ENCODE peak calls at places on chromosomes 11 and 22, in six cellular contexts. C is GM12878, G is A549, U is endothelial cell of umbilical vein, O is K562, D is HepG2. B is an unnamed sample.

GRCh38 chr22:23862103-23862502 is 4.4 kb downstream of the SLC2A11 start:
- DNase-seq in C (no peak), G (peak), U (peak), O (no peak), D (no peak), B (peak)

GRCh38 chr11:64081663-64082442 is 46.1 kb downstream of the FLRT1 start:
- DNase-seq in C (no peak), G (no peak), U (no peak), O (no peak), D (no peak), B (no peak)

GRCh38 chr11:118910309-118911112 is 15.2 kb downstream of the BCL9L start:
- DNase-seq in C (no peak), G (peak), U (peak), O (peak), D (peak), B (no peak)

GRCh38 chr11:107849791-107850190 is 8.8 kb downstream of the SLC35F2 start:
- DNase-seq in C (no peak), G (no peak), U (no peak), O (no peak), D (no peak), B (peak)

GRCh38 chr11:123253223-123253622 is 58.2 kb upstream of the CLMP start:
- DNase-seq in C (no peak), G (no peak), U (no peak), O (no peak), D (no peak), B (no peak)

GRCh38 chr11:20617346-20617745 is 17.9 kb downstream of the SLC6A5 start:
- DNase-seq in C (no peak), G (no peak), U (no peak), O (no peak), D (no peak), B (no peak)

GRCh38 chr11:72430743-72431570 is 3.4 kb downstream of the CLPB start:
- DNase-seq in C (no peak), G (peak), U (peak), O (peak), D (peak), B (peak)

GRCh38 chr11:92501346-92501745 is 276.7 kb downstream of the FAT3 start:
- DNase-seq in C (no peak), G (no peak), U (no peak), O (no peak), D (no peak), B (no peak)

GRCh38 chr11:95512177-95512576 is 277.4 kb downstream of the FAM76B start:
- DNase-seq in C (no peak), G (peak), U (no peak), O (no peak), D (no peak), B (no peak)

GRCh38 chr11:124902616-124903015 is 5.0 kb upstream of the ROBO4 start:
- DNase-seq in C (no peak), G (no peak), U (no peak), O (no peak), D (no peak), B (no peak)

GRCh38 chr11:135006800-135007199 is 594.8 kb upstream of the B3GAT1 start:
- DNase-seq in C (no peak), G (no peak), U (no peak), O (no peak), D (no peak), B (no peak)

DNA sequence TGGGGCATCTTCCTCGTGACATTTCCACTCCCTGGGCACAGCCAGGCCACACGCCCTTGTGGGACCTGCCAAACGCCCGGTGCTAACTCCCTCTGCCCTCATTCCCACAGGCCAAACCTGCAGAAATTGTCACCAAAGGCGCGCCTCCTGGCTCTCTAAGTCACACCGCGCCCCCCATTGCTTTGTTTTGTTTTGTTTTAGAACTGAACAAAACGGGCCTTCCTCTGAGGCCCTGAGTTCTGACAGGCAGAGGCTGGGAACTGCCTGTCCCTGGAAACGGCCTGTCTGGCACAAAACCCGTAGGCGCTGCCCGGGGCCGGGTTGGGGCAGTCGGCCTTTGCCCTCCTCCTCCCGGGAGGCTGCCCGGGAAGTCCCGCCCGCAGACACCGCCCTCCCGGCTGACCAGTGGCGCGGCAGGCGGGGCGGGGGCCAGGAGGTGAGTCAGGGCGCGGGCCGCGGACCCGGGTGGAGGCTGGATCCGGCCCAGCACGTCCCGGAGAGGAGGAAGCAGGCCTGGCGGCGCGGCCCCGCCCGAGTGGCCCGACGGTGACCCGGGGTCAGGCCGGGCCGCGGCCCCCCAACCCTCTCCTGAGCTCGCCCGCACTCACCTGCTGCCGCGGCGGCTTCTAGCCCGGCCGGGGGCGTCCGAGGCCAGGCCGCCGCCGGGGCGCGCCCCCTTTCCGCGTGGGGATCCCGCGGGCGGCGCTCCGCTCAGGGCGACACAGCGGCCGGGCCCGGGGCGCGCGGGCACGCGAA is 465 bp downstream of the SUN2 start:
- DNase-seq in C (no peak), G (peak), U (peak), O (peak), D (peak), B (peak)
- TF ChIP-seq POLR2A in C (no peak), G (peak), U (peak), O (no peak), D (peak), B (no peak)

DNA sequence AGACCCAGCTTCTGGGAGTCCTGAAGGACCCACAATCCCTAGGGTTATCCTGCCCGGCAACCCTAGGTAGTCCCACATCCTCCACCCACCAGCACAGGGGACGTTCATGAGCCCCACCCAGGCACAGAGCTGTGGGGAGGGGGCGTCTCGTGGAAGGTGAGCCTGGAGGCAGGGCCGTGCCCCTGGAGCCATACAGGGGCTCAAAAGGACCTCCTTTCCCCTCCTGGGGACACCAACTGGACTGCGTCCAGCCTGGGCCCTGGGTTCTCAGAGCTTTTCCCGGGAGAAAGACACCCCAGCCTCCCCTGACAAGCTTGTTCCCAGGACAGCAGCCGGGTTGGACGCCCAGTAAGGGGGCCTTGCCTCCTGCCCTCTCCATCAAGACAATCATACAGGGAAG is 78.4 kb downstream of the BRD1 start:
- DNase-seq in C (no peak), G (no peak), U (no peak), O (no peak), D (no peak), B (no peak)
- TF ChIP-seq MYC in C (no peak), G (no peak), U (no peak), O (no peak), D (no peak), B (no peak)

DNA sequence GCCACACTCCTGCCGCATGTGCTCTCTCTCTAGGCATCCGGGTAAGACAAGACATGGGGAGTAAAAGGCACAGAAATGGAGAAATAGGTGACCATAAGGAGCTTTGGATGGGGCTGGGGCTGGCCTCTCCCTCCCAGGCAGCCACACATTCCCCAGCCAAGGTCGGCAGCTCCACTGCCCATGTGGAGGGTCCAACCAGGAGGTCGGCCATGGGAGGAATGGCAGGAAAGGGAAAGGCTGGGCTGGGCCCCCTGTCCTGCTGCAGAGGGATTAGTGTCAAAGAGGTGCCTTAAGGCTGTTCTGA is 460 bp upstream of the MUC5AC start:
- DNase-seq in C (no peak), G (no peak), U (no peak), O (no peak), D (no peak), B (no peak)
- TF ChIP-seq POLR2A in C (no peak), G (no peak), U (no peak), O (no peak), D (no peak), B (no peak)

DNA sequence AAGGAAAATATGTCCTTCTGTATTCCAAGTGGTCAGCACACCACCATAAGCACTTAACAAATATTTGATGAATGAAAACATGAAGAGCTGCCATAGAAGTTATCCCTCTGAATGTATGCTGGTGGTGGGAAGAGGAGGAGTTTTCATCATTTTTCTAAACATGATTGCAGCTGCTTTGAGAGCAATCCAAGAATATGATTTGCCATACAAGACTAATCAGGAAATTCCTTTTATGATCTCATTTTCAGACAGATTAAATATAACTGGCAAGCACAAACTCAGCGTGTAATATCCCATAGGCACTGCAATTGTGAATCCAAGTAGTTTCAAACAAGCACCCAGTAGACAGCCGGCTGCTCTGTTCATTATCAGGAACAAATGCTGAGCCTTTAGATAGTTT is 505.7 kb upstream of the LUZP2 start:
- DNase-seq in C (no peak), G (no peak), U (peak), O (no peak), D (no peak), B (no peak)
- TF ChIP-seq MYC in C (no peak), G (no peak), U (no peak), O (no peak), D (no peak), B (no peak)

DNA sequence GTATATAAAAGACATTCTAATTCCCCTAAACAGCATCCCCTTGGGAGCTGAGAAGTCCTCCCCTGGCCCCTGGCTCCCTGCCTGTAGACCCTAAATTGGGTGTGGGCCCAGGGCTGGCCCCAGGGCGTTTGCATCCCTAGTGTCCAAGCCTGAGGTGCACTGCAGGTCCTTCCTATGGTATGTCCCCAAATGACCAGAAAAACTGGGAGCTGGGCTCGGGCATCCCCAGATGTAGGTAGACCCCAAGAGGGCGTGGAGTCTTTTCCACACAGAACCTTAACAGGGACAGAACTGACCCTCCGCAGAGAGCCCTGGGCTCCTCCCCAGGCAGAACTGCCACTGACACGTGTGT is 782 bp upstream of the OSBPL5 start:
- DNase-seq in C (no peak), G (no peak), U (no peak), O (no peak), D (no peak), B (no peak)
- TF ChIP-seq POLR2A in C (no peak), G (no peak), U (no peak), O (no peak), D (no peak), B (no peak)

GRCh38 chr11:126607374-126607773 is 251.9 kb downstream of the ST3GAL4 start:
- DNase-seq in C (no peak), G (peak), U (peak), O (peak), D (peak), B (peak)
- TF ChIP-seq MYC in C (no peak), G (no peak), U (no peak), O (no peak), D (no peak), B (no peak)

DNA sequence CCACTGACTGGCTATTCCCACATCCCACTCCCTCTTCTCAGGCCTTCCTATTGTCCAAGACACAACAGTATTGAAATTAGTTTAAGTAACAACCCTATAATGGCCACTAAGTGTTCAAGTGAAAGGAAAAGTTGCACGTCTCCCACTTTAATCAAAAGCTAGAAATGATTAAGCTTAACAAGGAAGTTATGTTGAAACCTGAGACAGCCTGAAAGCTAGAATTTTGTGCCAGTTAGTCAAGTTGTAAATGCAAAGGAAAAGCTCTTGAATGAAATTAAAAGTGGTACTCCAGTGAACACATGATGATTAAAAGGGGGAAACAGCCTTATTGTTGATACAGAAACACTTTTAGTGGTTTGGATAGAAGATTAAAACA is 332.7 kb downstream of the CASP12 start:
- DNase-seq in C (no peak), G (no peak), U (no peak), O (no peak), D (no peak), B (no peak)
- TF ChIP-seq POLR2A in C (no peak), G (no peak), U (no peak), O (no peak), D (no peak), B (no peak)

GRCh38 chr11:11977206-11977938 is 31.1 kb downstream of the DKK3 start:
- DNase-seq in C (no peak), G (peak), U (peak), O (no peak), D (no peak), B (no peak)
- TF ChIP-seq MYC in C (no peak), G (no peak), U (no peak), O (no peak), D (no peak), B (no peak)

GRCh38 chr11:65491614-65492386 is 7.0 kb upstream of the MALAT1 start:
- DNase-seq in C (no peak), G (peak), U (peak), O (peak), D (no peak), B (peak)
- TF ChIP-seq POLR2A in C (peak), G (peak), U (peak), O (no peak), D (no peak), B (no peak)

DNA sequence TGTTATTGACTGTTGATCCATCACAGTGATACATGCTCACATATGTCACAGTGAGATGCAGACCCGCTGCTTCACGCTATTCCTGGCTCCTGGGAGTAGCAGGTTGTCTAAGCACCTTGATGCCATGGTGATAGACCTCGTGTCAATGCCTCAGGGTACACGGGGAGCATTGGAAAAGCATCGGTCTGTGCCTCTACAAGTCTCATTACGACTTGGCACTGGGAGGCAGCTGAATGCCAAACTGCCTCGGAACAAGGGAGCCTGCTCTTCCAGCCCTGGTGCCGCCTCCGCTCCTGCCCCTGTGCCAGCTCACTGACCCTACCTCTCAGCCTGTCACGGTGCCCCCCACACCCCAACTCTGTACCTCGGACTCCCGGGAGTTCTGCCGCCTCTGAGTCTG is 1.6 kb upstream of the NFAM1 start:
- DNase-seq in C (no peak), G (no peak), U (no peak), O (no peak), D (no peak), B (no peak)
- TF ChIP-seq MYC in C (no peak), G (no peak), U (no peak), O (no peak), D (no peak), B (no peak)